ENCODE peak calls at places on chromosomes 11 and 22, in six cellular contexts. One of them, this sample, is unnamed.

GRCh38 chr11:119751281-119752060 is 22.5 kb upstream of the NECTIN1 start:
- DNase-seq in OCI-LY7: peak
- DNase-seq in pancreas: no peak
- DNase-seq in H7: no peak
- DNase-seq in CD14-positive monocyte: no peak
- DNase-seq in mesenteric fat pad: no peak
- DNase-seq in this sample: peak

GRCh38 chr11:46119352-46120216 is 1.7 kb downstream of the PHF21A start:
- DNase-seq in CD14-positive monocyte: peak
- DNase-seq in OCI-LY7: peak
- DNase-seq in H7: peak
- DNase-seq in pancreas: peak
- DNase-seq in mesenteric fat pad: no peak
- DNase-seq in this sample: peak

GRCh38 chr11:74822187-74822586 is 73.5 kb downstream of the RNF169 start:
- DNase-seq in CD14-positive monocyte: no peak
- DNase-seq in OCI-LY7: no peak
- DNase-seq in H7: no peak
- DNase-seq in mesenteric fat pad: no peak
- DNase-seq in pancreas: no peak
- DNase-seq in this sample: no peak

GRCh38 chr11:3861698-3862097 is 6.2 kb downstream of the STIM1 start:
- DNase-seq in pancreas: no peak
- DNase-seq in CD14-positive monocyte: no peak
- DNase-seq in mesenteric fat pad: no peak
- DNase-seq in H7: peak
- DNase-seq in OCI-LY7: no peak
- DNase-seq in this sample: no peak

GRCh38 chr22:18998998-18999397 is 62.9 kb upstream of the PRODH start:
- DNase-seq in CD14-positive monocyte: no peak
- DNase-seq in mesenteric fat pad: no peak
- DNase-seq in H7: peak
- DNase-seq in pancreas: no peak
- DNase-seq in OCI-LY7: peak
- DNase-seq in this sample: no peak

GRCh38 chr11:35142481-35143207 is 3.7 kb downstream of the CD44 start:
- DNase-seq in H7: no peak
- DNase-seq in pancreas: no peak
- DNase-seq in OCI-LY7: peak
- DNase-seq in mesenteric fat pad: no peak
- DNase-seq in CD14-positive monocyte: no peak
- DNase-seq in this sample: peak

GRCh38 chr11:131889146-131889577 is 518.7 kb downstream of the NTM start:
- DNase-seq in CD14-positive monocyte: no peak
- DNase-seq in pancreas: no peak
- DNase-seq in OCI-LY7: no peak
- DNase-seq in H7: no peak
- DNase-seq in mesenteric fat pad: no peak
- DNase-seq in this sample: no peak

GRCh38 chr11:74611369-74611861 is 19.0 kb downstream of the POLD3 start:
- DNase-seq in H7: no peak
- DNase-seq in CD14-positive monocyte: no peak
- DNase-seq in pancreas: no peak
- DNase-seq in mesenteric fat pad: no peak
- DNase-seq in OCI-LY7: peak
- DNase-seq in this sample: peak

GRCh38 chr11:122516686-122517085 is 138.8 kb upstream of the UBASH3B start:
- DNase-seq in mesenteric fat pad: no peak
- DNase-seq in OCI-LY7: no peak
- DNase-seq in H7: no peak
- DNase-seq in pancreas: no peak
- DNase-seq in CD14-positive monocyte: no peak
- DNase-seq in this sample: no peak

GRCh38 chr22:37824674-37825641 is 1.8 kb downstream of the GALR3 start:
- DNase-seq in OCI-LY7: no peak
- DNase-seq in CD14-positive monocyte: no peak
- DNase-seq in pancreas: no peak
- DNase-seq in mesenteric fat pad: no peak
- DNase-seq in H7: peak
- DNase-seq in this sample: peak

GRCh38 chr11:64718084-64718779 is 4.8 kb downstream of the NRXN2 start:
- DNase-seq in OCI-LY7: no peak
- DNase-seq in mesenteric fat pad: no peak
- DNase-seq in H7: peak
- DNase-seq in CD14-positive monocyte: no peak
- DNase-seq in pancreas: no peak
- DNase-seq in this sample: no peak

GRCh38 chr11:116825854-116826750 is 3.0 kb upstream of the APOA4 start:
- DNase-seq in mesenteric fat pad: no peak
- DNase-seq in pancreas: no peak
- DNase-seq in H7: peak
- DNase-seq in CD14-positive monocyte: no peak
- DNase-seq in OCI-LY7: no peak
- DNase-seq in this sample: no peak

GRCh38 chr22:48492371-48493320 is 1335.0 kb downstream of the BRD1 start:
- DNase-seq in OCI-LY7: peak
- DNase-seq in pancreas: no peak
- DNase-seq in mesenteric fat pad: no peak
- DNase-seq in H7: peak
- DNase-seq in CD14-positive monocyte: no peak
- DNase-seq in this sample: peak

This sample was measured in RPMI8226.